ENCODE peak calls at places on chromosomes 16 and 17, in eight cellular contexts. One of them, this sample, is unnamed.

GRCh38 chr17:59683283-59683682 is 23.9 kb downstream of the PTRH2 start:
- DNase-seq in A549: no peak
- DNase-seq in fibroblast of lung: no peak
- DNase-seq in gastrocnemius medialis: no peak
- DNase-seq in effector memory CD4-positive, alpha-beta T cell: no peak
- DNase-seq in adipocyte: no peak
- DNase-seq in naive thymus-derived CD4-positive, alpha-beta T cell: no peak
- DNase-seq in CD8-positive, alpha-beta memory T cell: no peak
- DNase-seq in this sample: no peak

GRCh38 chr16:89880477-89881367 is 7.3 kb downstream of the TCF25 start:
- DNase-seq in A549: no peak
- DNase-seq in fibroblast of lung: no peak
- DNase-seq in gastrocnemius medialis: no peak
- DNase-seq in effector memory CD4-positive, alpha-beta T cell: no peak
- DNase-seq in adipocyte: no peak
- DNase-seq in naive thymus-derived CD4-positive, alpha-beta T cell: no peak
- DNase-seq in CD8-positive, alpha-beta memory T cell: no peak
- DNase-seq in this sample: no peak

GRCh38 chr16:57166951-57167350 is 18.9 kb downstream of the PSME3IP1 start:
- DNase-seq in A549: no peak
- DNase-seq in fibroblast of lung: peak; percentile 83
- DNase-seq in gastrocnemius medialis: no peak
- DNase-seq in effector memory CD4-positive, alpha-beta T cell: no peak
- DNase-seq in adipocyte: peak; percentile 34
- DNase-seq in naive thymus-derived CD4-positive, alpha-beta T cell: no peak
- DNase-seq in CD8-positive, alpha-beta memory T cell: no peak
- DNase-seq in this sample: no peak

GRCh38 chr17:15121426-15121825 is 143.7 kb downstream of the PMP22 start:
- DNase-seq in A549: no peak
- DNase-seq in fibroblast of lung: no peak
- DNase-seq in gastrocnemius medialis: no peak
- DNase-seq in effector memory CD4-positive, alpha-beta T cell: no peak
- DNase-seq in adipocyte: peak; percentile 94
- DNase-seq in naive thymus-derived CD4-positive, alpha-beta T cell: no peak
- DNase-seq in CD8-positive, alpha-beta memory T cell: no peak
- DNase-seq in this sample: no peak

GRCh38 chr16:11667824-11668589 is at the start of gene SNN:
- DNase-seq in A549: peak; percentile 73
- DNase-seq in fibroblast of lung: peak; percentile 79
- DNase-seq in gastrocnemius medialis: peak; percentile 78
- DNase-seq in effector memory CD4-positive, alpha-beta T cell: peak; percentile 75
- DNase-seq in adipocyte: peak; percentile 96
- DNase-seq in naive thymus-derived CD4-positive, alpha-beta T cell: peak; percentile 82
- DNase-seq in CD8-positive, alpha-beta memory T cell: peak; percentile 81
- DNase-seq in this sample: peak; percentile 91

GRCh38 chr17:40362696-40363479 is 1.6 kb downstream of the GJD3 start:
- DNase-seq in A549: peak; percentile 93
- DNase-seq in fibroblast of lung: peak; percentile 72
- DNase-seq in gastrocnemius medialis: no peak
- DNase-seq in effector memory CD4-positive, alpha-beta T cell: no peak
- DNase-seq in adipocyte: peak; percentile 86
- DNase-seq in naive thymus-derived CD4-positive, alpha-beta T cell: peak; percentile 74
- DNase-seq in CD8-positive, alpha-beta memory T cell: peak; percentile 62
- DNase-seq in this sample: peak; percentile 88

GRCh38 chr17:38715216-38715943 is 10.3 kb downstream of the MLLT6 start:
- DNase-seq in A549: no peak
- DNase-seq in fibroblast of lung: no peak
- DNase-seq in gastrocnemius medialis: no peak
- DNase-seq in effector memory CD4-positive, alpha-beta T cell: no peak
- DNase-seq in adipocyte: no peak
- DNase-seq in naive thymus-derived CD4-positive, alpha-beta T cell: no peak
- DNase-seq in CD8-positive, alpha-beta memory T cell: no peak
- DNase-seq in this sample: no peak

GRCh38 chr16:74901606-74902005 is 83.3 kb downstream of the WDR59 start:
- DNase-seq in A549: no peak
- DNase-seq in fibroblast of lung: no peak
- DNase-seq in gastrocnemius medialis: no peak
- DNase-seq in effector memory CD4-positive, alpha-beta T cell: no peak
- DNase-seq in adipocyte: peak; percentile 7
- DNase-seq in naive thymus-derived CD4-positive, alpha-beta T cell: no peak
- DNase-seq in CD8-positive, alpha-beta memory T cell: no peak
- DNase-seq in this sample: no peak

GRCh38 chr17:49962599-49963276 is 6.3 kb upstream of the DLX4 start:
- DNase-seq in A549: no peak
- DNase-seq in fibroblast of lung: no peak
- DNase-seq in gastrocnemius medialis: no peak
- DNase-seq in effector memory CD4-positive, alpha-beta T cell: no peak
- DNase-seq in adipocyte: no peak
- DNase-seq in naive thymus-derived CD4-positive, alpha-beta T cell: no peak
- DNase-seq in CD8-positive, alpha-beta memory T cell: no peak
- DNase-seq in this sample: no peak

GRCh38 chr16:84050316-84050715 is 7.7 kb upstream of the SLC38A8 start:
- DNase-seq in A549: no peak
- DNase-seq in fibroblast of lung: no peak
- DNase-seq in gastrocnemius medialis: no peak
- DNase-seq in effector memory CD4-positive, alpha-beta T cell: no peak
- DNase-seq in adipocyte: no peak
- DNase-seq in naive thymus-derived CD4-positive, alpha-beta T cell: no peak
- DNase-seq in CD8-positive, alpha-beta memory T cell: no peak
- DNase-seq in this sample: no peak

GRCh38 chr16:89796104-89796503 is 20.3 kb downstream of the FANCA start:
- DNase-seq in A549: no peak
- DNase-seq in fibroblast of lung: no peak
- DNase-seq in gastrocnemius medialis: no peak
- DNase-seq in effector memory CD4-positive, alpha-beta T cell: no peak
- DNase-seq in adipocyte: no peak
- DNase-seq in naive thymus-derived CD4-positive, alpha-beta T cell: no peak
- DNase-seq in CD8-positive, alpha-beta memory T cell: no peak
- DNase-seq in this sample: no peak

GRCh38 chr16:85857406-85857805 is 41.6 kb upstream of the IRF8 start:
- DNase-seq in A549: no peak
- DNase-seq in fibroblast of lung: no peak
- DNase-seq in gastrocnemius medialis: no peak
- DNase-seq in effector memory CD4-positive, alpha-beta T cell: no peak
- DNase-seq in adipocyte: no peak
- DNase-seq in naive thymus-derived CD4-positive, alpha-beta T cell: no peak
- DNase-seq in CD8-positive, alpha-beta memory T cell: no peak
- DNase-seq in this sample: no peak

GRCh38 chr16:30548392-30549255 is 9.6 kb downstream of the ZNF764 start:
- DNase-seq in A549: no peak
- DNase-seq in fibroblast of lung: no peak
- DNase-seq in gastrocnemius medialis: no peak
- DNase-seq in effector memory CD4-positive, alpha-beta T cell: no peak
- DNase-seq in adipocyte: no peak
- DNase-seq in naive thymus-derived CD4-positive, alpha-beta T cell: no peak
- DNase-seq in CD8-positive, alpha-beta memory T cell: no peak
- DNase-seq in this sample: no peak

GRCh38 chr17:62109378-62109902 is 44.4 kb upstream of the MED13 start:
- DNase-seq in A549: peak; percentile 92
- DNase-seq in fibroblast of lung: peak; percentile 77
- DNase-seq in gastrocnemius medialis: no peak
- DNase-seq in effector memory CD4-positive, alpha-beta T cell: no peak
- DNase-seq in adipocyte: peak; percentile 55
- DNase-seq in naive thymus-derived CD4-positive, alpha-beta T cell: peak; percentile 21
- DNase-seq in CD8-positive, alpha-beta memory T cell: peak; percentile 6
- DNase-seq in this sample: peak; percentile 87

GRCh38 chr16:30874244-30874820 is 19.5 kb downstream of the BCL7C start:
- DNase-seq in A549: no peak
- DNase-seq in fibroblast of lung: no peak
- DNase-seq in gastrocnemius medialis: no peak
- DNase-seq in effector memory CD4-positive, alpha-beta T cell: no peak
- DNase-seq in adipocyte: no peak
- DNase-seq in naive thymus-derived CD4-positive, alpha-beta T cell: no peak
- DNase-seq in CD8-positive, alpha-beta memory T cell: no peak
- DNase-seq in this sample: no peak

GRCh38 chr16:4380131-4381063 is 8.7 kb downstream of the VASN start:
- DNase-seq in A549: no peak
- DNase-seq in fibroblast of lung: peak; percentile 61
- DNase-seq in gastrocnemius medialis: no peak
- DNase-seq in effector memory CD4-positive, alpha-beta T cell: no peak
- DNase-seq in adipocyte: no peak
- DNase-seq in naive thymus-derived CD4-positive, alpha-beta T cell: peak; percentile 12
- DNase-seq in CD8-positive, alpha-beta memory T cell: no peak
- DNase-seq in this sample: no peak
- H3K4me3 ChIP-seq in A549: no peak overlapping the region
- H3K4me3 ChIP-seq in fibroblast of lung: no peak overlapping the region
- H3K4me3 ChIP-seq in gastrocnemius medialis: no peak overlapping the region
- H3K4me3 ChIP-seq in effector memory CD4-positive, alpha-beta T cell: no peak overlapping the region
- H3K4me3 ChIP-seq in adipocyte: no peak overlapping the region
- H3K4me3 ChIP-seq in naive thymus-derived CD4-positive, alpha-beta T cell: no peak overlapping the region
- H3K4me3 ChIP-seq in CD8-positive, alpha-beta memory T cell: no peak overlapping the region
- H3K4me3 ChIP-seq in this sample: no peak overlapping the region

GRCh38 chr17:41653421-41654133 is 29.2 kb upstream of the KRT17 start:
- DNase-seq in A549: no peak
- DNase-seq in fibroblast of lung: no peak
- DNase-seq in gastrocnemius medialis: no peak
- DNase-seq in effector memory CD4-positive, alpha-beta T cell: no peak
- DNase-seq in adipocyte: no peak
- DNase-seq in naive thymus-derived CD4-positive, alpha-beta T cell: no peak
- DNase-seq in CD8-positive, alpha-beta memory T cell: no peak
- DNase-seq in this sample: no peak
- H3K4me1 ChIP-seq in A549: peaks cover 43% of the 10 kb centered on the region
- H3K4me1 ChIP-seq in fibroblast of lung: no peaks in the 10 kb centered on the region
- H3K4me1 ChIP-seq in gastrocnemius medialis: peaks cover 3% of the 10 kb centered on the region
- H3K4me1 ChIP-seq in effector memory CD4-positive, alpha-beta T cell: peaks cover 2% of the 10 kb centered on the region
- H3K4me1 ChIP-seq in adipocyte: peaks cover 3% of the 10 kb centered on the region
- H3K4me1 ChIP-seq in naive thymus-derived CD4-positive, alpha-beta T cell: peaks cover under 1% of the 10 kb centered on the region
- H3K4me1 ChIP-seq in CD8-positive, alpha-beta memory T cell: peaks cover 3% of the 10 kb centered on the region
- H3K4me1 ChIP-seq in this sample: peaks cover 2% of the 10 kb centered on the region

GRCh38 chr17:80475949-80476876 is at the start of gene NPTX1:
- DNase-seq in A549: peak; percentile 55
- DNase-seq in fibroblast of lung: no peak
- DNase-seq in gastrocnemius medialis: no peak
- DNase-seq in effector memory CD4-positive, alpha-beta T cell: no peak
- DNase-seq in adipocyte: peak; percentile 73
- DNase-seq in naive thymus-derived CD4-positive, alpha-beta T cell: no peak
- DNase-seq in CD8-positive, alpha-beta memory T cell: no peak
- DNase-seq in this sample: peak; percentile 54
- H3K4me3 ChIP-seq in A549: peak within 1 kb of the TSS; percentile 54
- H3K4me3 ChIP-seq in fibroblast of lung: no peak within 1 kb of the TSS
- H3K4me3 ChIP-seq in gastrocnemius medialis: peak within 1 kb of the TSS; percentile 61
- H3K4me3 ChIP-seq in effector memory CD4-positive, alpha-beta T cell: peak within 1 kb of the TSS; percentile 49
- H3K4me3 ChIP-seq in adipocyte: peak within 1 kb of the TSS; percentile 27
- H3K4me3 ChIP-seq in naive thymus-derived CD4-positive, alpha-beta T cell: peak within 1 kb of the TSS; percentile 33
- H3K4me3 ChIP-seq in CD8-positive, alpha-beta memory T cell: no peak within 1 kb of the TSS
- H3K4me3 ChIP-seq in this sample: peak within 1 kb of the TSS; percentile 56

DNA sequence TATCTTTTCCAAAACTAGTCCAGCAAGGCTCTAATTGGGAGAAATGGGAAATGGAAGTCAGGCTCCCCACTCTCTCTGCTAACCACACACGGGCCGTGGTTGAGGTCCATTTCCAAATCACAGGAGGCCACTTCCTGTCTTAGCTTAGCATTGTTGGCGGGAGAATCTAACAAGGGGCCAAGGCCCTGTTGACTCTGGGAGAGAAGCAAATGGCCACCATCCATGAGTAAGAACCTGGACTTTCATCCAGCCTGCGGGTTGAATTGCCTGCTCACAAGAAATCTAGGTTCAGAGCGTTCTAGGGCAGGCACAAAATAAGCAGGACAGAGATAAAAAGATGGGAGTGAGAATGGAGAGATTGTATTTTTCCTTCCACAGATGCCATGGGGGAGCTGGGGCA is 5.7 kb downstream of the FAM20A start:
- DNase-seq in A549: no peak
- DNase-seq in fibroblast of lung: no peak
- DNase-seq in gastrocnemius medialis: peak; percentile 12
- DNase-seq in effector memory CD4-positive, alpha-beta T cell: no peak
- DNase-seq in adipocyte: no peak
- DNase-seq in naive thymus-derived CD4-positive, alpha-beta T cell: no peak
- DNase-seq in CD8-positive, alpha-beta memory T cell: no peak
- DNase-seq in this sample: no peak
- H3K4me1 ChIP-seq in A549: no peaks in the 10 kb centered on the region
- H3K4me1 ChIP-seq in fibroblast of lung: no peaks in the 10 kb centered on the region
- H3K4me1 ChIP-seq in gastrocnemius medialis: no peaks in the 10 kb centered on the region
- H3K4me1 ChIP-seq in effector memory CD4-positive, alpha-beta T cell: peaks cover 5% of the 10 kb centered on the region
- H3K4me1 ChIP-seq in adipocyte: peaks cover 77% of the 10 kb centered on the region
- H3K4me1 ChIP-seq in naive thymus-derived CD4-positive, alpha-beta T cell: peaks cover 4% of the 10 kb centered on the region
- H3K4me1 ChIP-seq in CD8-positive, alpha-beta memory T cell: peaks cover 3% of the 10 kb centered on the region
- H3K4me1 ChIP-seq in this sample: peaks cover 17% of the 10 kb centered on the region

GRCh38 chr17:28120766-28121165 is 78.3 kb downstream of the NLK start:
- DNase-seq in A549: no peak
- DNase-seq in fibroblast of lung: no peak
- DNase-seq in gastrocnemius medialis: no peak
- DNase-seq in effector memory CD4-positive, alpha-beta T cell: no peak
- DNase-seq in adipocyte: no peak
- DNase-seq in naive thymus-derived CD4-positive, alpha-beta T cell: no peak
- DNase-seq in CD8-positive, alpha-beta memory T cell: no peak
- DNase-seq in this sample: no peak

GRCh38 chr17:28131592-28131991 is 89.1 kb downstream of the NLK start:
- DNase-seq in A549: no peak
- DNase-seq in fibroblast of lung: peak; percentile 61
- DNase-seq in gastrocnemius medialis: no peak
- DNase-seq in effector memory CD4-positive, alpha-beta T cell: no peak
- DNase-seq in adipocyte: no peak
- DNase-seq in naive thymus-derived CD4-positive, alpha-beta T cell: no peak
- DNase-seq in CD8-positive, alpha-beta memory T cell: no peak
- DNase-seq in this sample: no peak

GRCh38 chr17:28130455-28130854 is 88.0 kb downstream of the NLK start:
- DNase-seq in A549: no peak
- DNase-seq in fibroblast of lung: no peak
- DNase-seq in gastrocnemius medialis: no peak
- DNase-seq in effector memory CD4-positive, alpha-beta T cell: no peak
- DNase-seq in adipocyte: no peak
- DNase-seq in naive thymus-derived CD4-positive, alpha-beta T cell: no peak
- DNase-seq in CD8-positive, alpha-beta memory T cell: no peak
- DNase-seq in this sample: no peak

GRCh38 chr17:28124962-28125361 is 82.5 kb downstream of the NLK start:
- DNase-seq in A549: no peak
- DNase-seq in fibroblast of lung: no peak
- DNase-seq in gastrocnemius medialis: no peak
- DNase-seq in effector memory CD4-positive, alpha-beta T cell: no peak
- DNase-seq in adipocyte: no peak
- DNase-seq in naive thymus-derived CD4-positive, alpha-beta T cell: no peak
- DNase-seq in CD8-positive, alpha-beta memory T cell: no peak
- DNase-seq in this sample: no peak

GRCh38 chr17:28125530-28126382 is 83.3 kb downstream of the NLK start:
- DNase-seq in A549: no peak
- DNase-seq in fibroblast of lung: no peak
- DNase-seq in gastrocnemius medialis: no peak
- DNase-seq in effector memory CD4-positive, alpha-beta T cell: no peak
- DNase-seq in adipocyte: peak; percentile 34
- DNase-seq in naive thymus-derived CD4-positive, alpha-beta T cell: no peak
- DNase-seq in CD8-positive, alpha-beta memory T cell: no peak
- DNase-seq in this sample: no peak
- H3K4me3 ChIP-seq in A549: no peak overlapping the region
- H3K4me3 ChIP-seq in fibroblast of lung: no peak overlapping the region
- H3K4me3 ChIP-seq in gastrocnemius medialis: no peak overlapping the region
- H3K4me3 ChIP-seq in effector memory CD4-positive, alpha-beta T cell: no peak overlapping the region
- H3K4me3 ChIP-seq in adipocyte: no peak overlapping the region
- H3K4me3 ChIP-seq in naive thymus-derived CD4-positive, alpha-beta T cell: no peak overlapping the region
- H3K4me3 ChIP-seq in CD8-positive, alpha-beta memory T cell: no peak overlapping the region
- H3K4me3 ChIP-seq in this sample: no peak overlapping the region

GRCh38 chr17:6491071-6491700 is 46.9 kb downstream of the PIMREG start:
- DNase-seq in A549: no peak
- DNase-seq in fibroblast of lung: no peak
- DNase-seq in gastrocnemius medialis: no peak
- DNase-seq in effector memory CD4-positive, alpha-beta T cell: no peak
- DNase-seq in adipocyte: no peak
- DNase-seq in naive thymus-derived CD4-positive, alpha-beta T cell: no peak
- DNase-seq in CD8-positive, alpha-beta memory T cell: no peak
- DNase-seq in this sample: no peak
- H3K4me1 ChIP-seq in A549: no peaks in the 10 kb centered on the region
- H3K4me1 ChIP-seq in fibroblast of lung: no peaks in the 10 kb centered on the region
- H3K4me1 ChIP-seq in gastrocnemius medialis: peaks cover under 1% of the 10 kb centered on the region
- H3K4me1 ChIP-seq in effector memory CD4-positive, alpha-beta T cell: no peaks in the 10 kb centered on the region
- H3K4me1 ChIP-seq in adipocyte: peaks cover 20% of the 10 kb centered on the region
- H3K4me1 ChIP-seq in naive thymus-derived CD4-positive, alpha-beta T cell: peaks cover 9% of the 10 kb centered on the region
- H3K4me1 ChIP-seq in CD8-positive, alpha-beta memory T cell: peaks cover 8% of the 10 kb centered on the region
- H3K4me1 ChIP-seq in this sample: peaks cover 5% of the 10 kb centered on the region